ENCODE peak calls at places on chromosomes 6 and 20, in eight cellular contexts. P is DND-41, C is neural progenitor cell, F is H1, W is fibroblast of lung, O is GM12878, K is astrocyte, A is colonic mucosa. H is an unnamed sample.

GRCh38 chr20:49768204-49769124 is 44.2 kb upstream of the SLC9A8 start:
- DNase-seq in W (peak), A (peak), O (peak), K (peak), P (peak), C (peak), F (peak), H (peak)

GRCh38 chr6:73207221-73207837 is 18.0 kb downstream of the KHDC1L start:
- DNase-seq in F (no peak), K (peak), A (no peak), W (peak), O (no peak), C (no peak), P (no peak), H (no peak)

GRCh38 chr20:50099121-50099520 is 13.8 kb downstream of the UBE2V1 start:
- DNase-seq in O (no peak), A (no peak), C (no peak), F (no peak), P (no peak), W (no peak), K (no peak), H (no peak)

GRCh38 chr6:40585661-40586269 is 1.4 kb downstream of the LRFN2 start:
- DNase-seq in A (peak), C (peak), O (no peak), K (no peak), F (no peak), P (peak), W (no peak), H (no peak)

GRCh38 chr6:37068523-37069270 is 63.2 kb downstream of the FGD2 start:
- DNase-seq in C (no peak), A (no peak), P (no peak), F (no peak), K (no peak), W (no peak), O (no peak), H (no peak)

GRCh38 chr20:46784450-46785127 is 75.1 kb downstream of the SLC2A10 start:
- DNase-seq in O (no peak), F (no peak), P (no peak), A (no peak), C (no peak), W (peak), K (peak), H (peak)

GRCh38 chr6:109610555-109610954 is 80.4 kb downstream of the AK9 start:
- DNase-seq in C (no peak), O (no peak), W (no peak), F (no peak), A (no peak), K (no peak), P (no peak), H (no peak)

GRCh38 chr6:74551896-74552295 is 654.0 kb downstream of the COL12A1 start:
- DNase-seq in C (no peak), O (no peak), K (peak), W (peak), P (no peak), F (no peak), A (no peak), H (peak)

GRCh38 chr20:38460040-38460623 is 12.5 kb upstream of the RALGAPB start:
- DNase-seq in P (no peak), C (no peak), O (no peak), A (peak), F (no peak), K (peak), W (peak), H (peak)

GRCh38 chr6:86856937-86857563 is 80.3 kb upstream of the HTR1E start:
- DNase-seq in P (peak), O (no peak), K (peak), W (peak), A (peak), F (peak), C (peak), H (peak)

GRCh38 chr6:111838749-111839484 is 34.3 kb downstream of the FYN start:
- DNase-seq in O (no peak), P (no peak), F (no peak), K (no peak), A (no peak), C (no peak), W (no peak), H (no peak)

GRCh38 chr20:64080013-64080812 is at the start of gene OPRL1:
- DNase-seq in P (no peak), A (no peak), W (peak), O (no peak), C (peak), F (no peak), K (no peak), H (no peak)

GRCh38 chr6:17271628-17272027 is 9.5 kb upstream of the RBM24 start:
- DNase-seq in K (no peak), O (no peak), A (peak), W (no peak), P (no peak), C (no peak), F (no peak), H (no peak)

GRCh38 chr6:29617782-29618557 is 15.0 kb downstream of the GABBR1 start:
- DNase-seq in A (no peak), F (no peak), O (no peak), P (no peak), K (no peak), C (no peak), W (no peak), H (no peak)

GRCh38 chr20:57882451-57883161 is 172.8 kb upstream of the PMEPA1 start:
- DNase-seq in O (no peak), A (peak), C (no peak), P (no peak), F (no peak), K (peak), W (peak), H (no peak)

GRCh38 chr6:153588328-153588727 is 450.7 kb upstream of the OPRM1 start:
- DNase-seq in C (no peak), F (no peak), A (no peak), P (no peak), W (no peak), O (no peak), K (no peak), H (no peak)

GRCh38 chr6:161417712-161418457 is 144.0 kb upstream of the AGPAT4 start:
- DNase-seq in O (no peak), P (no peak), A (no peak), C (peak), W (peak), K (peak), F (no peak), H (peak)

GRCh38 chr20:45427236-45428149 is 11.6 kb downstream of the PIGT start:
- DNase-seq in O (no peak), P (no peak), F (no peak), C (no peak), A (peak), W (no peak), K (no peak), H (no peak)

GRCh38 chr20:32599783-32600340 is 14.7 kb upstream of the NOL4L start:
- DNase-seq in F (no peak), W (no peak), P (no peak), O (no peak), A (no peak), K (no peak), C (no peak), H (no peak)

GRCh38 chr6:152726313-152726712 is 24.3 kb upstream of the VIP start:
- DNase-seq in P (no peak), K (no peak), F (no peak), C (no peak), O (no peak), A (no peak), W (no peak), H (no peak)

GRCh38 chr6:15474196-15474595 is 188.6 kb downstream of the DTNBP1 start:
- DNase-seq in C (no peak), O (no peak), W (peak), P (no peak), F (no peak), K (peak), A (no peak), H (peak)

GRCh38 chr6:1819007-1819406 is 209.3 kb downstream of the FOXC1 start:
- DNase-seq in P (no peak), A (no peak), C (no peak), K (no peak), O (no peak), F (no peak), W (no peak), H (no peak)

GRCh38 chr6:134007077-134007476 is 45.3 kb downstream of the SLC2A12 start:
- DNase-seq in A (peak), F (no peak), C (no peak), W (no peak), P (no peak), O (no peak), K (no peak), H (no peak)

GRCh38 chr6:144467153-144467762 is 182.1 kb downstream of the UTRN start:
- DNase-seq in P (no peak), A (no peak), C (no peak), K (no peak), O (no peak), W (no peak), F (no peak), H (no peak)

GRCh38 chr6:91042656-91043055 is 455.8 kb upstream of the MAP3K7 start:
- DNase-seq in O (no peak), W (no peak), A (no peak), F (no peak), P (no peak), K (no peak), C (no peak), H (no peak)

GRCh38 chr6:115770851-115771250 is 289.8 kb downstream of the FRK start:
- DNase-seq in C (peak), P (no peak), A (no peak), O (no peak), K (no peak), F (no peak), W (no peak), H (no peak)

GRCh38 chr6:143059616-143060353 is 904 bp upstream of the AIG1 start:
- DNase-seq in C (no peak), A (peak), O (no peak), F (no peak), W (peak), K (peak), P (peak), H (peak)

GRCh38 chr6:108175176-108175591 is 9.4 kb downstream of the NR2E1 start:
- DNase-seq in P (no peak), F (no peak), W (no peak), O (no peak), C (no peak), K (no peak), A (no peak), H (no peak)
- H3K9ac ChIP-seq in P (no peak), F (no peak), W (no peak), O (no peak), C (no peak), K (no peak), A (no peak), H (no peak)

GRCh38 chr6:119273799-119274595 is 75.6 kb downstream of the MAN1A1 start:
- DNase-seq in P (no peak), F (no peak), W (peak), O (no peak), C (no peak), A (no peak), K (peak), H (peak)
- H3K9ac ChIP-seq in P (no peak), F (no peak), W (no peak), O (no peak), C (no peak), A (no peak), K (no peak), H (no peak)

DNA sequence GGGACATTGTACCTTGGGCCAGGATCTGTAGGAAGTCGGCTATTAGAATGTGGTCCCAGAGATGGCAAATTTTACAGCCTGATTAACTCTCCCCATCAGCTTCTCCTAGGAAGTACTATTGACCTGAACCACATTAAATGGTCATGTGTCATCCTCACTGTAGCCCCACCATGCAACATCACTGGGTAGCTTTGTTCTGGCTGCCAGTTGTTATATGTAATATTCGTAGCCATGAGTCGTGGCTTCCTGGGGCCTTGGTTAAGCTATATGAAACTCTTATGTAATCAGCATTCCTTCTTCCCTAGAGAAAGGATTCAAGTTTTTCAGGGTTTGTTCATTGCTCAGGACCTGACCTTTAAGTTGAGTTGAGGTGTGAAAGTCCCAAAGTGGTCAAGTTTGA is 125.7 kb downstream of the ANKS1A start:
- DNase-seq in O (no peak), P (no peak), C (no peak), F (no peak), W (peak), K (no peak), A (no peak), H (peak)
- H3K9ac ChIP-seq in O (no peak), P (no peak), C (no peak), F (no peak), W (no peak), K (no peak), A (no peak), H (no peak)

GRCh38 chr20:35254448-35254999 is 23.4 kb downstream of the MMP24OS start:
- DNase-seq in A (no peak), K (no peak), P (no peak), F (no peak), O (no peak), C (no peak), W (no peak), H (no peak)

GRCh38 chr20:35251613-35251940 is 25.1 kb downstream of the MMP24 start:
- DNase-seq in C (no peak), A (no peak), W (no peak), P (no peak), F (no peak), O (no peak), K (no peak), H (no peak)

GRCh38 chr20:35253010-35253409 is 24.9 kb downstream of the MMP24OS start:
- DNase-seq in C (no peak), P (no peak), W (no peak), F (no peak), K (no peak), O (no peak), A (no peak), H (no peak)

GRCh38 chr20:35248641-35249475 is 22.4 kb downstream of the MMP24 start:
- DNase-seq in K (peak), C (no peak), F (no peak), A (no peak), P (no peak), O (no peak), W (peak), H (no peak)

GRCh38 chr20:35252037-35252461 is 25.6 kb downstream of the MMP24 start:
- DNase-seq in F (no peak), K (no peak), A (no peak), C (no peak), O (peak), P (no peak), W (no peak), H (no peak)
- H3K9ac ChIP-seq in F (no peak), K (no peak), A (no peak), C (no peak), O (no peak), P (no peak), W (no peak), H (no peak)

DNA sequence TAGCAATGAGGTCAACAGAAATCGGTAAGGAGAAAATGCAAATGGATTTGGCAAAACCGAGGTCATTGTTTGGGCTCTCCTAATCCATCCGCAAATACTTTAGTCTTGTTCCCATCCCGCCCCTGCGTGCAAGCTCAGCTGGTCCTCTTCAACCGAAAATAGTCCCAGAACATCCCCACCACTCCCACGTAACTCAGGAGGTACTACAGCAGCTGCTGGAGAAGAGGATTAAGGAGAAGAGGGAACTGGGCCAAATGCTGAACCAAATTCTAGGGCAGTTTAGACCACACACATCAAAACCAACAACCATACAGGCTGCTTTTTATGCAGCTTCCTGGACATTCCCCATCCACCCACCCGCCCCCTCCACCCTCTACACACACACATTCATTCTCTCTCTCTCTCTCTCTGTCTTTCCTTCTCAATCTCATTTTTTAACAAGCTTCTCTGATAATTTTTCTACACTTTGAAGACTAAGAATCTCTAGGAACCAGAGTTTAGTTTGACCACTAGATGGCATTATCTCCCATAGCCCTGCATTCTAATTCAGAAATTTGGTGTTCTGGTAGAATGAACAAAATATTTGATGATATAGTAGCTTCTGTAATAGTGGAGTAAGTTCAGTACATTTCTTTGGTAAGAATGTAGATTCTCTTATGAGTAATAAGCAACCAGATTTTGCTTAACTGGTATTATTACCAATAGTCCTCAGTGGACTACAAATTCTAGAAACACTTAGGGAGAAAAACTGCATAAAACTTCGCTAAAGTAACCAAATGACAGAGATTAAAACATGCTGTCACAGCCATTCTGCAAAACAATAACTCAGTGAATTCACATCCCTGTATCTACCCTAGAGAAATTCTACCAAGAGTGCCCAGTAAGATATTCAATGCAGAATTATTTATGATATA is 52.1 kb upstream of the BEND6 start:
- DNase-seq in O (no peak), P (no peak), F (no peak), K (peak), W (peak), C (peak), A (peak), H (peak)
- H3K9ac ChIP-seq in O (no peak), P (no peak), F (no peak), K (peak), W (no peak), C (no peak), A (no peak), H (peak)

DNA sequence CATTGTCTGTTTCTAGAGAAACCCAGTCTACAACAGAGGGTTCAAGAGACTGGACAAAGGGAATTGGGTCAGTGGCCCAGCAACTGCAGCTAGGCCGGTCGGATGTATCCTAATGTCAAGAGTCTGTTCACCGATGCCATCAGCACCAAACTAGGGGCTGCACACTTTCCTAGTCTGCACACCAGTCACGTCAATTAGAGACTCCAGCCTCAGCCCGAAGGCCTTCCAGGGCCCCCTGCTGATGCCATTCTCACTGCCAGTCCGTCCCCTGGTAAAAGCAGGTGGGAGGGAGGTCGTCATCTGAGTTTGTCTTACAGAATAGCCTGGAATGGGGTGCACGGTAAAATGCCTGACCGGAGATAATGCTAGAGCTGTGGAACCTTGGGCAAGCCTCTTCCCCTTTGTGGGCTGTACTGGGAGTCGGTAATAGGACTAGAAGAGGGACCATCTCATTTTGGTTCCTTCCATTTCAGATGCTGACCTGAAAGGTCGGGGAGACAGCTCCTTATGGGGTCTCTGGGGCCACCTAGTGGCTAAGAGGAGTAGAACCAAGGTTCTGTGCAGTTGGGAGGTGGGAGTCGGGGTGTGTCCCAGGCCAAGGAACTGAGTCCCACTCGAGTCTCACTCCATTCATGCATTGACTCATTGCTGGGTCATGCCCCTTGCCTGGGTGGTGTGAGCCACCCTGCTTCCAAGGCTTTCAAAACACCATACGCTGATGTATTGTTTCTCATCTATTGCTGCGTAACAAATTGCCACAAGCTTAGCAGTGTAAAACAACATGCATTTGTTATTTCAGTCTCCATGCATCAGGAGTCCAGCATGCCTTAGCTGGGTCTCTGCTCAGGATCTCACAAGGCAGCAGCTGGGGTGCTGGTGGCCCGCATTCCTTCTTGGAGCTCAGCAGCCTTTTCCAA is 5.1 kb downstream of the SOX12 start:
- DNase-seq in O (no peak), C (peak), K (peak), F (no peak), A (no peak), P (peak), W (peak), H (peak)
- H3K9ac ChIP-seq in O (no peak), C (no peak), K (no peak), F (no peak), A (no peak), P (no peak), W (no peak), H (no peak)

DNA sequence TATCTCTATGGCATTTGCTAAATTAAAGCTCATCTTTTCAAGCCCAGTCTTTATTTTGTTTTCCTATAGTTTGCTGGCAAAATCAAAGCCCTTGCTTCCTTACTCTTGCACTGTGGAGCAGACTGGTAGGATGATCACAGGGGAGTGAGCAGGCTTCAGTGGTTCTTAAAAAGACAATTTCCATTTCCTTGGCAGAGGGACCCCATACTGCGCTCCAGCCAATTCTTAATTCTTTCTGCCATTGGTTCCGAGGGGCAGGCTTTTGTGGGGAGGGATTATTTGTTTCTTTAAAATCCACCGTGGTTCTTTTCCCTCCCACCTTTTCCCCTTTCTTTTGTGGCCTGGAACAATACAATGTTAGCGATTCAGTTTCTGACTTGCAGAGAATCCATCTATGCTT is 378.8 kb upstream of the FLRT3 start:
- DNase-seq in K (no peak), P (no peak), W (no peak), F (peak), O (no peak), C (peak), A (no peak), H (no peak)
- H3K9ac ChIP-seq in K (no peak), P (no peak), W (no peak), F (no peak), O (no peak), C (no peak), A (no peak), H (no peak)

GRCh38 chr20:11153819-11154218 is 480.0 kb upstream of the JAG1 start:
- DNase-seq in W (peak), F (no peak), K (peak), P (no peak), C (no peak), A (no peak), O (no peak), H (peak)
- H3K9ac ChIP-seq in W (no peak), F (no peak), K (peak), P (no peak), C (no peak), A (no peak), O (no peak), H (no peak)

GRCh38 chr6:39059496-39060310 is 11.1 kb downstream of the GLP1R start:
- DNase-seq in O (no peak), C (no peak), F (no peak), A (no peak), K (no peak), W (no peak), P (no peak), H (no peak)

GRCh38 chr6:39057251-39058155 is 8.9 kb downstream of the GLP1R start:
- DNase-seq in F (no peak), K (no peak), C (no peak), A (no peak), O (no peak), P (no peak), W (no peak), H (no peak)

GRCh38 chr6:39060467-39061160 is 12.0 kb downstream of the GLP1R start:
- DNase-seq in K (no peak), A (no peak), P (no peak), F (no peak), W (no peak), C (no peak), O (no peak), H (no peak)

GRCh38 chr6:39056681-39057080 is 8.1 kb downstream of the GLP1R start:
- DNase-seq in C (no peak), W (no peak), F (no peak), K (no peak), A (no peak), P (no peak), O (no peak), H (no peak)

GRCh38 chr6:39058471-39059147 is 10.0 kb downstream of the GLP1R start:
- DNase-seq in W (no peak), O (no peak), F (no peak), P (no peak), A (no peak), K (no peak), C (no peak), H (no peak)
- H3K9ac ChIP-seq in W (no peak), O (no peak), F (no peak), P (no peak), A (no peak), K (no peak), C (no peak), H (no peak)